ENCODE peak calls at places on chromosome 2, in four cellular contexts. A, K, W and F are unnamed samples.

GRCh38 chr2:171297951-171298350 is 135.8 kb downstream of the METTL8 start:
- DNase-seq in K (no peak), A (no peak), W (no peak), F (no peak)

GRCh38 chr2:2848621-2849443 is 517.8 kb upstream of the MYT1L start:
- DNase-seq in K (no peak), W (no peak), A (no peak), F (peak; percentile 24)

GRCh38 chr2:189421644-189422043 is 19.6 kb upstream of the WDR75 start:
- DNase-seq in K (no peak), W (peak; percentile 88), A (no peak), F (no peak)

GRCh38 chr2:3460831-3461544 is 58.3 kb downstream of the ADI1 start:
- DNase-seq in K (no peak), A (peak; percentile 27), W (no peak), F (no peak)

GRCh38 chr2:174326880-174327558 is 7.7 kb upstream of the SP9 start:
- DNase-seq in K (no peak), W (peak; percentile 4), A (peak; percentile 46), F (peak; percentile 29)

GRCh38 chr2:43075906-43076585 is 150.4 kb downstream of the ZFP36L2 start:
- DNase-seq in K (peak; percentile 78), A (no peak), W (peak; percentile 81), F (no peak)

GRCh38 chr2:71823526-71823925 is 324.1 kb downstream of the CYP26B1 start:
- DNase-seq in W (no peak), A (no peak), K (no peak), F (no peak)

GRCh38 chr2:196399736-196400691 is 228.6 kb upstream of the STK17B start:
- DNase-seq in W (peak; percentile 90), K (peak; percentile 57), A (no peak), F (no peak)

GRCh38 chr2:235803028-235803427 is 309.2 kb downstream of the AGAP1 start:
- DNase-seq in A (no peak), K (no peak), W (peak; percentile 20), F (no peak)

GRCh38 chr2:225290723-225291400 is 108.6 kb upstream of the NYAP2 start:
- DNase-seq in K (no peak), A (no peak), W (no peak), F (no peak)

GRCh38 chr2:44916291-44916690 is 25.2 kb upstream of the SIX3 start:
- DNase-seq in A (no peak), W (no peak), K (no peak), F (no peak)

GRCh38 chr2:206989306-206989705 is 50.0 kb downstream of the CPO start:
- DNase-seq in W (peak; percentile 28), K (peak; percentile 33), A (peak; percentile 77), F (no peak)

GRCh38 chr2:231714639-231715498 is 6.5 kb downstream of the PTMA start:
- DNase-seq in A (peak; percentile 93), W (peak; percentile 73), K (peak; percentile 95), F (peak; percentile 86)

GRCh38 chr2:168697668-168698121 is 104.7 kb upstream of the NOSTRIN start:
- DNase-seq in A (no peak), W (no peak), K (no peak), F (no peak)

GRCh38 chr2:42339191-42339912 is 21.7 kb downstream of the COX7A2L start:
- DNase-seq in K (no peak), W (no peak), A (peak; percentile 69), F (no peak)

GRCh38 chr2:224222320-224222719 is 179.6 kb downstream of the FAM124B start:
- DNase-seq in W (peak; percentile 28), A (no peak), K (no peak), F (no peak)
- H3K4ac ChIP-seq in W (no peak overlapping the region), A (no peak overlapping the region), K (no peak overlapping the region), F (no peak overlapping the region)

DNA sequence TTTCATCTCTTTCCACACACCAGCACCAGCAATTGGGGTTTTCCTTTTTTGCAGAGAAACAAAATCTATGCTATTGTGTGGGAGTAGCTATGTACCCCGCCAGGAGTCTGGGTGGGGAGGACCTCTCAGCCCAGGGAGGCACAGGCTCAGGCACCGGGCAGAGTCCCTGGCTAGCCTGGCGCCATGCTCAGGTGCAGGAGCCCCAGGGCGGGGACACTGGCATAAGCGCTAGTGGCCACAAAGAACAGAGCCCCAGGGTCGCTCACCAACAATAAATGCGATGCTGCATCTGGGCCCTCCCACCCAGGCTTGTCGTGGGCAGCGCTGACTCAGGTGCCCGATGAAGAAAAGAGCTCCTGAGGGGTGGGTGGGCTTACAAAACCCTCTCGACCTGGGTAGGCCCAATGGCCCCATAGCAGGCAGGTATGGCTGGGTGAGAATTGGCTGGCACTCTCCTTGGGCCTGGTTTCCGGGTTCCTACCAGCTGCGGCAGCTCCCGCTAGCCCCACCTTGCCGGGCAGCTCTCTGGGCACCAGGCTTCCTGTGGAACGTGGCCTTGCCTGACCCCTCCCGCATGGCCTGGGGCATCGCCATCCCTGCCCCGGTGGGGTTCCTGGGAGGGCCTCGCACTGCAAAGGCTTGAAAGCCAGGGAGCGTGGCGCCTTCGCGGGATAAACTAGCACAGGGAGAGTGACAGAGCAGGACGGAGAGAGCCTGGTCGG is 31.8 kb upstream of the COL6A3 start:
- DNase-seq in A (no peak), K (no peak), W (no peak), F (no peak)
- H3K4ac ChIP-seq in A (no peak overlapping the region), K (no peak overlapping the region), W (peak overlapping the region; percentile 83), F (no peak overlapping the region)

GRCh38 chr2:128169497-128169896 is 78.5 kb downstream of the UGGT1 start:
- DNase-seq in K (no peak), A (no peak), W (peak; percentile 92), F (no peak)
- H3K4ac ChIP-seq in K (no peak overlapping the region), A (no peak overlapping the region), W (no peak overlapping the region), F (no peak overlapping the region)

DNA sequence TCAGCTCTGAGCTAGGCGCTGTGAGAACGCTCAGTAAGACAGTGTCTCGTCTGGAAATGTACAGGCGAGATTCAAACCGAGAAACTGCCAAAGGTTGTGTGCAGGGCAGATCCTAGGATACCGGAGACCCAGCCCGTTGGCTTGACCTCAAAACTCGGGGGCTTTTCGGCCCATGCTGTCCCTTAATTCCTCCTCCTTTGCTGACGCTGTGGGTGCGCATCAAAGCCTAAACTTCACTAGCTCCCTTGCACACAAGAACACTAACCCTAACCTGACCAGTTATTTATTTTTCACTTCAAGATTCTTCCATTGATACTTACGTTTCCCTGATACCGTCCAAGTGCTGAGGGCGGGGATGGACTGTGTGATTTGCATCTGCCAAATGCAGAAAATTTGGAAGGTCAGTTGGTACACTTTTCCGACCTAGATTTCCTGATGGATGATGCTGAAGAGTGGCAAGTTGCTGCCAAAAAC is 1.0 kb upstream of the AAK1 start:
- DNase-seq in K (no peak), A (no peak), W (no peak), F (no peak)
- H3K4ac ChIP-seq in K (peak overlapping the region; percentile 35), A (no peak overlapping the region), W (peak overlapping the region; percentile 41), F (no peak overlapping the region)

GRCh38 chr2:9123069-9123468 is 83.5 kb upstream of the ASAP2 start:
- DNase-seq in A (no peak), K (no peak), W (no peak), F (no peak)

GRCh38 chr2:9126540-9126939 is 80.1 kb upstream of the ASAP2 start:
- DNase-seq in K (no peak), W (no peak), A (no peak), F (no peak)

GRCh38 chr2:9124231-9124651 is 82.4 kb upstream of the ASAP2 start:
- DNase-seq in A (no peak), W (no peak), K (no peak), F (no peak)

GRCh38 chr2:9122367-9122766 is 84.2 kb upstream of the ASAP2 start:
- DNase-seq in K (no peak), A (no peak), W (no peak), F (no peak)

DNA sequence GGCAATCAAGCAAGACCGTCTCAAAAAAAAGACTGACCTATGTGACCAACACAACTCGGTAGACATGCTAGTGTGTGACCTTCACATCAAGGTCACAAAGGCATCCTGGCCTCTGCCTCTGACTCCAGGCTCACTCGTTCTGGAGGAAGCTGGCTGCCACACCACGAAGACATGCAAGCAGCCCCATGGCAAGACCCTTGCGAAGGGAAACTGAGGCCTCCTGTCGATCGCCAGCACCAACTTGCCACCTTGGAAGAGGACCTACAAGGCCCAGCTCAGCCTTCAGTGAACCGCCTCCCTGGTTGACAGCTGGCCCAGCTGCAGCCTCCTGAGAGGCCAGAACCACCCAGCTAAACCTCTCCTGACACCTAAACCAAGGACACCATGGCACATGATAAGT is 79.3 kb upstream of the ASAP2 start:
- DNase-seq in A (no peak), W (no peak), K (no peak), F (no peak)
- H3K4ac ChIP-seq in A (no peak overlapping the region), W (no peak overlapping the region), K (no peak overlapping the region), F (no peak overlapping the region)

GRCh38 chr2:237909075-237909695 is 49.8 kb downstream of the RAMP1 start:
- DNase-seq in W (no peak), K (no peak), A (no peak), F (no peak)
- H3K4ac ChIP-seq in W (no peak overlapping the region), K (no peak overlapping the region), A (no peak overlapping the region), F (no peak overlapping the region)

DNA sequence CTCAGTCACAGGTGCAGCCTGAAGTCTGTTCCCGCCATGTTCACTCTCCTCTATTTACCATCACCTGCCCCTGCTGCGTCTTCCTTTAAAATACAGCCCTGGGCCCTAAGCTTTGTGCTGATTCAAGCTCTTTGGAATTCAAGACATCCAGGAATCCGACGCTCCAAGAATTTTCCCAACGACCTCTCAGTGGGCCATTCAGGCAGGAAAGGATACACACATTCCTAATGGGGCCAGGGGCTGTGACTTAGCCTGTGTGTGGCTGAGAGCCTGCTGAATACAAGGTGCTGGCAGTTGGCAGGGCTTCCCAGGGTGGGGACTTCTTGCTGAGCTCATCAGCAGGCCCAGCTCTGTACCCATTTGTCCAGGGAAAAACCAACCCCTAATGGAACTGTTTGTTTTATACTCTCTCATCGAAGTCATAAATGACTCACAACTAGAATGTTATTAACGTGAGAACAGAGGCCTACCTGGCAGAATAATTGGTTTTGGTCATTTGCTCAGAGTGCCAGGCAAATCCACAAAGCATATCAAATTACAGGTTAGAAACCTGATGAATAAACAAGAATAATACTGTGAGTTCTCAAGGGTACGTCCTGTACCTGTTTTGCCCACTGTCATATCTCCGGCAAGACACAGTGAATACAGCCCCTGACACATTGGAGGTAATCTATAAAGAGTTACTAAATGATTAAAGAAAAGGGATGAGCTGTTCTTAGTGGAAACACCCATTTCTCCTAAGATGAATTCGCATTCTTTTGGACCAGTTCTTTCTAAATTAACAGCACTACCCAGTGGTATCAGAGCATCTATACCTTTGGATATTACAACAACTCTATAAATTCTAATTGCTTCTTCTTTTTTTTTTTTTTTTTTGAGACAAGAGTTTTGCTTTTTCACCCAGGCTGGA is 12.6 kb upstream of the KCMF1 start:
- DNase-seq in K (peak; percentile 93), W (peak; percentile 87), A (peak; percentile 98), F (peak; percentile 92)
- H3K4ac ChIP-seq in K (no peak overlapping the region), W (no peak overlapping the region), A (peak overlapping the region; percentile 27), F (no peak overlapping the region)